ENCODE peak calls at places on chromosomes 12 and 14, in six cellular contexts. S, I, Y, L, J and N are unnamed samples.

GRCh38 chr12:67666605-67667004 is 18.1 kb downstream of the DYRK2 start:
- DNase-seq in S (no peak), I (no peak), Y (no peak), L (no peak), J (no peak), N (peak; percentile 22)

GRCh38 chr14:50041980-50042379 is 74.4 kb downstream of the VCPKMT start:
- DNase-seq in S (no peak), I (no peak), Y (no peak), L (no peak), J (no peak), N (no peak)

GRCh38 chr12:28550757-28551381 is 360.6 kb downstream of the CCDC91 start:
- DNase-seq in S (peak; percentile 7), I (peak; percentile 72), Y (no peak), L (peak; percentile 16), J (no peak), N (no peak)

GRCh38 chr12:114954626-114955025 is 270.7 kb upstream of the TBX3 start:
- DNase-seq in S (no peak), I (no peak), Y (no peak), L (no peak), J (no peak), N (no peak)

GRCh38 chr12:59716049-59716448 is 120.2 kb downstream of the SLC16A7 start:
- DNase-seq in S (no peak), I (peak; percentile 2), Y (no peak), L (no peak), J (no peak), N (no peak)

GRCh38 chr12:115370650-115371049 is 686.7 kb upstream of the TBX3 start:
- DNase-seq in S (no peak), I (no peak), Y (no peak), L (no peak), J (no peak), N (no peak)

GRCh38 chr14:50551877-50552276 is 8.1 kb upstream of the ATL1 start:
- DNase-seq in S (no peak), I (no peak), Y (no peak), L (no peak), J (no peak), N (no peak)

GRCh38 chr14:23183479-23183878 is at the start of gene SLC7A8:
- DNase-seq in S (no peak), I (peak; percentile 15), Y (no peak), L (no peak), J (no peak), N (no peak)

GRCh38 chr12:47868552-47869031 is 36.2 kb downstream of the VDR start:
- DNase-seq in S (no peak), I (no peak), Y (no peak), L (no peak), J (peak; percentile 76), N (peak; percentile 77)

GRCh38 chr14:87148655-87149054 is 844.3 kb downstream of the GALC start:
- DNase-seq in S (no peak), I (no peak), Y (no peak), L (no peak), J (no peak), N (no peak)

GRCh38 chr12:53966070-53966384 is 6.9 kb upstream of the HOXC11 start:
- DNase-seq in S (no peak), I (no peak), Y (no peak), L (no peak), J (no peak), N (no peak)

GRCh38 chr12:125129592-125130255 is 64.5 kb downstream of the AACS start:
- DNase-seq in S (no peak), I (no peak), Y (no peak), L (no peak), J (no peak), N (no peak)

GRCh38 chr12:6868211-6869048 is 1.1 kb downstream of the TPI1 start:
- DNase-seq in S (no peak), I (no peak), Y (peak; percentile 36), L (no peak), J (no peak), N (peak; percentile 44)

GRCh38 chr14:66249544-66249943 is 236.6 kb upstream of the CCDC196 start:
- DNase-seq in S (no peak), I (no peak), Y (no peak), L (no peak), J (no peak), N (no peak)

GRCh38 chr12:105580841-105581352 is 250.4 kb downstream of the C12orf75 start:
- DNase-seq in S (no peak), I (peak; percentile 71), Y (no peak), L (no peak), J (no peak), N (no peak)
- TF ChIP-seq MAX in S (no peak), I (no peak), Y (no peak), L (no peak), J (no peak), N (no peak)

DNA sequence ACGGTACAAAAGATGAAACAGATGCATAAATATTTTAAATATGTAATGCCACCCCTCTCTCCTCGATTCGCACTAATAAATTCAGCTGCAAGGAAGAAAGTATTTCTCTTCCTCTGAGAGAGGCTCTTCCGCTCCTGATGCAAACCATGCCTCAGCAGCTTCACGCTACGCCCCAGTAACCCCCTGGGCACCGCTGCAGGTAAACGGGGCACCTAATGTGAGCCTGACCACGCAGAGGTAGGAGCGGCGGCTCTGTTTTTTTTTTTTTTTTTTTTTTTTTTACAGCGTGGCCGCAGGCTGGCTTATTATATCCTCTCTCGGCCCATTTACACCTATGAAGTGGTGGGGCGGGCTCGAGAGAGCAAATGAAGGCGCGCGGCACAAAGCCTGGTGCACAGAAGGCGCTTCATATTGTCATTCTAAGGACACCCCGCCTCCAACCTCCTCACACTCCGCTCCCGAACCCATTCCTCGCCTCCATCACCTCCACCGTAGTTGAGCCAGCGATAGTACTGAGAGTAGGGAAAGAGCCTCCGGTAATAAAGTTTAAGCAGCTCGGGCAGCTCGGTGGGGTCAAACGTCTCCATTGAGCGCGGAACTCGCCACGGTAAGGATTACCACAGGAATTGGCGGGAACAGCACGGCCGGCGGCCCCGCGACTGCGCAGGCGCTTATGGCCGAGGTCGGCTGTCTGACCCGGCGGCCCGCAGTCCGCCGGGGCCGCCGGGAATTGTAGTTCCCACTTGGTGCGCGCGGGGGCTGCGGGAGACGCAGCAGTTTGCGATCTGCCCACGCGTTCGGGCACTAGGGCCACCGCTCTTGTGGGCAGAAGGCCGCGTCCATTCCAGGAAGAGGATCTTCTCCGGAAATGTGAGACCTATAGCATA is at the start of gene PRIM1:
- DNase-seq in S (peak; percentile 93), I (peak; percentile 81), Y (peak; percentile 95), L (peak; percentile 65), J (peak; percentile 54), N (peak; percentile 95)
- TF ChIP-seq MYC in S (peak; percentile 62), I (no peak), Y (no peak), L (peak; percentile 64), J (no peak), N (peak; percentile 73)

GRCh38 chr12:108731105-108731865 is at the start of gene CORO1C:
- DNase-seq in S (peak; percentile 89), I (peak; percentile 99), Y (peak; percentile 97), L (peak; percentile 92), J (peak; percentile 90), N (peak; percentile 97)

GRCh38 chr12:108733132-108733531 is 1.8 kb upstream of the CORO1C start:
- DNase-seq in S (no peak), I (no peak), Y (no peak), L (no peak), J (no peak), N (no peak)

GRCh38 chr12:108730337-108731104 is 797 bp downstream of the CORO1C start:
- DNase-seq in S (peak; percentile 61), I (peak; percentile 79), Y (peak; percentile 80), L (peak; percentile 54), J (no peak), N (peak; percentile 93)

GRCh38 chr12:108732489-108732888 is 1.2 kb upstream of the CORO1C start:
- DNase-seq in S (no peak), I (no peak), Y (no peak), L (no peak), J (no peak), N (no peak)

DNA sequence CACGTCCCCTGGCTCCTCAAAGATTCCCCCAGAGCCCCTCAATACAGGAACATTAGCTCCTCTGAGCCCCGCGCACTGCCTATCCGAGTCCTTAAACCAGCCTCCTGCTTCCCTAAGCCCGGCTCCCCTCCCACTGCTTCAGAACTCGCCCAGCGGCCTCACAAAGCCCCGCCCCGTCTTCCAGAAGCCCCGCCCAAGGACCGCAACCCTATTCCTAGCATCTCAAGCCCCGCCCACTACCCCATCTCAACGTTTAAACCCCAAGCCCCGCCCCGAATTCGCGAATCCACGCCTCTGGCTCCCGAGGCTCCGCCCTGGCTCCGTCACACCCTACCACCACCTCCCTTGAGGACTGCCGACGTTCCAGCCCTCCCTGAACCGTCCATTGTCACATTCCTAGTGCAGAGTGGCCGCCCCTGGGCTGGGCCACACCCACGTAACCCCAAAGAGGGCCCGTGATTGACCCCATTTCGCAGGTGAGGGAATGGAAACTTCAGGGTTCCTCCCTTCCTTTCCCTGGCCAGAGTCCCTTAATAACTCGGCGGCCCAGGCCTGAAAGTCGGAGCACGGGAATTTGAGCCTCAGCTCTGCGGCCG is 646 bp upstream of the CORO1C start:
- DNase-seq in S (peak; percentile 97), I (peak; percentile 99), Y (peak; percentile 98), L (peak; percentile 95), J (peak; percentile 87), N (peak; percentile 96)
- TF ChIP-seq CTCF in S (no peak), I (no peak), Y (no peak), L (no peak), J (no peak), N (no peak)

GRCh38 chr14:90452366-90452765 is 55.5 kb downstream of the CALM1 start:
- DNase-seq in S (no peak), I (no peak), Y (no peak), L (no peak), J (no peak), N (no peak)

GRCh38 chr14:90451953-90452352 is 55.1 kb downstream of the CALM1 start:
- DNase-seq in S (no peak), I (no peak), Y (no peak), L (no peak), J (no peak), N (no peak)

GRCh38 chr14:90451443-90451842 is 54.6 kb downstream of the CALM1 start:
- DNase-seq in S (no peak), I (no peak), Y (no peak), L (no peak), J (no peak), N (no peak)

GRCh38 chr14:90450151-90450550 is 53.3 kb downstream of the CALM1 start:
- DNase-seq in S (no peak), I (no peak), Y (no peak), L (no peak), J (no peak), N (no peak)

DNA sequence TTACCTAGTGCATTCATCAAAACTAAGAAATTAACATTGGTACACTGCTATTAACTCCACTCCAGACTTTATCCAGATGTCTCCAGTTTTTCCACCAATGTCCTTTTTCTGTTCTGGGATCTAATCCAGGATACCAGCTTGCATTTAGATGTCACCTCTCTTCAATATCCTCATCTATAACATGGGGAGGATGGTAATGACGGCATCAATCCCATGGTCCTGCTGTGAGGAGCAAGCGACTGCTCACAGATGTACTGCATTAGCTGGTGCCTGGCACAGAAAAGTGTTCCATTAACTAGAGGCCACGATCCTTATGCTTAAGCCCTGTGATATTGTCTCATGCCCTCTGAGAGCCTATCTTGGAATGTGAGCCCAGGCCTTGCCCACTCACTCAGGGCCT is 53.8 kb downstream of the CALM1 start:
- DNase-seq in S (no peak), I (no peak), Y (no peak), L (no peak), J (no peak), N (no peak)
- TF ChIP-seq MAX in S (no peak), I (no peak), Y (no peak), L (no peak), J (no peak), N (no peak)

GRCh38 chr14:104080557-104081492 is 4.7 kb upstream of the ASPG start:
- DNase-seq in S (no peak), I (no peak), Y (no peak), L (no peak), J (no peak), N (no peak)
- TF ChIP-seq MYC in S (no peak), I (no peak), Y (no peak), L (no peak), J (no peak), N (no peak)